ENCODE peak calls at places on chromosomes 3 and 15, in ten cellular contexts. One of them, this sample, is unnamed.
A peak's percentile ranks its signal among the peaks of the same experiment; 100 is the strongest.

GRCh38 chr3:129972301-129972700 is 2.2 kb upstream of the TRH start:
- DNase-seq in psoas muscle: no peak
- DNase-seq in fibroblast of mammary gland: no peak
- DNase-seq in RWPE1: no peak
- DNase-seq in GM12878: no peak
- DNase-seq in BJ: no peak
- DNase-seq in astrocyte of the spinal cord: no peak
- DNase-seq in neural progenitor cell: no peak
- DNase-seq in GM13977: no peak
- DNase-seq in PC-3: no peak
- DNase-seq in this sample: no peak

GRCh38 chr3:58084166-58084565 is 75.9 kb downstream of the FLNB start:
- DNase-seq in psoas muscle: no peak
- DNase-seq in fibroblast of mammary gland: no peak
- DNase-seq in RWPE1: no peak
- DNase-seq in GM12878: no peak
- DNase-seq in BJ: no peak
- DNase-seq in astrocyte of the spinal cord: no peak
- DNase-seq in neural progenitor cell: no peak
- DNase-seq in GM13977: no peak
- DNase-seq in PC-3: no peak
- DNase-seq in this sample: no peak

GRCh38 chr3:145807990-145808389 is 353.0 kb downstream of the PLOD2 start:
- DNase-seq in psoas muscle: no peak
- DNase-seq in fibroblast of mammary gland: peak; percentile 54
- DNase-seq in RWPE1: no peak
- DNase-seq in GM12878: no peak
- DNase-seq in BJ: no peak
- DNase-seq in astrocyte of the spinal cord: peak; percentile 36
- DNase-seq in neural progenitor cell: peak; percentile 29
- DNase-seq in GM13977: no peak
- DNase-seq in PC-3: peak; percentile 7
- DNase-seq in this sample: peak; percentile 4

GRCh38 chr3:71056327-71056726 is 527.2 kb downstream of the FOXP1 start:
- DNase-seq in psoas muscle: no peak
- DNase-seq in fibroblast of mammary gland: peak; percentile 86
- DNase-seq in RWPE1: peak; percentile 46
- DNase-seq in GM12878: no peak
- DNase-seq in BJ: no peak
- DNase-seq in astrocyte of the spinal cord: peak; percentile 79
- DNase-seq in neural progenitor cell: no peak
- DNase-seq in GM13977: no peak
- DNase-seq in PC-3: peak; percentile 81
- DNase-seq in this sample: no peak

GRCh38 chr3:147113293-147114045 is 292.9 kb downstream of the ZIC4 start:
- DNase-seq in psoas muscle: no peak
- DNase-seq in fibroblast of mammary gland: peak; percentile 88
- DNase-seq in RWPE1: peak; percentile 0
- DNase-seq in GM12878: no peak
- DNase-seq in BJ: peak; percentile 73
- DNase-seq in astrocyte of the spinal cord: peak; percentile 95
- DNase-seq in neural progenitor cell: no peak
- DNase-seq in GM13977: no peak
- DNase-seq in PC-3: peak; percentile 59
- DNase-seq in this sample: no peak

GRCh38 chr3:8500208-8500961 is 1.2 kb upstream of the LMCD1 start:
- DNase-seq in psoas muscle: no peak
- DNase-seq in fibroblast of mammary gland: peak; percentile 37
- DNase-seq in RWPE1: no peak
- DNase-seq in GM12878: no peak
- DNase-seq in BJ: no peak
- DNase-seq in astrocyte of the spinal cord: peak; percentile 62
- DNase-seq in neural progenitor cell: peak; percentile 78
- DNase-seq in GM13977: no peak
- DNase-seq in PC-3: peak; percentile 94
- DNase-seq in this sample: no peak

GRCh38 chr15:81268881-81269601 is 54.9 kb downstream of the STARD5 start:
- DNase-seq in psoas muscle: no peak
- DNase-seq in fibroblast of mammary gland: no peak
- DNase-seq in RWPE1: no peak
- DNase-seq in GM12878: no peak
- DNase-seq in BJ: no peak
- DNase-seq in astrocyte of the spinal cord: no peak
- DNase-seq in neural progenitor cell: no peak
- DNase-seq in GM13977: no peak
- DNase-seq in PC-3: no peak
- DNase-seq in this sample: no peak

GRCh38 chr3:87088984-87089841 is 98.3 kb upstream of the VGLL3 start:
- DNase-seq in psoas muscle: peak; percentile 63
- DNase-seq in fibroblast of mammary gland: peak; percentile 63
- DNase-seq in RWPE1: no peak
- DNase-seq in GM12878: no peak
- DNase-seq in BJ: peak; percentile 60
- DNase-seq in astrocyte of the spinal cord: peak; percentile 72
- DNase-seq in neural progenitor cell: peak; percentile 31
- DNase-seq in GM13977: peak; percentile 17
- DNase-seq in PC-3: no peak
- DNase-seq in this sample: peak; percentile 37

GRCh38 chr3:194450341-194450740 is 36.5 kb downstream of the ATP13A3 start:
- DNase-seq in psoas muscle: no peak
- DNase-seq in fibroblast of mammary gland: no peak
- DNase-seq in RWPE1: no peak
- DNase-seq in GM12878: no peak
- DNase-seq in BJ: no peak
- DNase-seq in astrocyte of the spinal cord: no peak
- DNase-seq in neural progenitor cell: no peak
- DNase-seq in GM13977: no peak
- DNase-seq in PC-3: peak; percentile 62
- DNase-seq in this sample: no peak

GRCh38 chr3:5136619-5137429 is 14.7 kb downstream of the ARL8B start:
- DNase-seq in psoas muscle: no peak
- DNase-seq in fibroblast of mammary gland: peak; percentile 43
- DNase-seq in RWPE1: peak; percentile 38
- DNase-seq in GM12878: no peak
- DNase-seq in BJ: no peak
- DNase-seq in astrocyte of the spinal cord: peak; percentile 36
- DNase-seq in neural progenitor cell: peak; percentile 30
- DNase-seq in GM13977: peak; percentile 54
- DNase-seq in PC-3: peak; percentile 35
- DNase-seq in this sample: peak; percentile 56

DNA sequence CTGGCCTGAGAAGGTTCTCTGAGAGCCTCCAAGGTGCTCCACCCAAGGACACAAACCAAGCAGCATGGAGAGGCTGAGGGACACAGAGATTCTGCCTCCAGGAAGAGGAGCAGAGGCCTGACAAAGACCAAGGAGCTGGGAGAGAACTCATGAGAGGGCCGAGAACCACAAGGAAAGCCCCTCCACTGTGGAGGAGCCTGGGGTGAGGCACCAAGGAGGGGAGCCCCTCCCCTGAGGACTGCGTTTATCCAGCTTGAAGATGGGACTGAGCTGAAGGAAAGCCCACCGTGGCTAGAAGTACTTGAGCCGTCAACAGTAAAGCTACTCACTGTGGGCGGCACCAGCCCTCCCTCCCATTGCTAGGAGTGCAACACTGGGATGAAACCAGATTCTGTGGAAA is 63.1 kb upstream of the MEF2A start:
- DNase-seq in psoas muscle: no peak
- DNase-seq in fibroblast of mammary gland: no peak
- DNase-seq in RWPE1: no peak
- DNase-seq in GM12878: no peak
- DNase-seq in BJ: no peak
- DNase-seq in astrocyte of the spinal cord: no peak
- DNase-seq in neural progenitor cell: no peak
- DNase-seq in GM13977: no peak
- DNase-seq in PC-3: no peak
- DNase-seq in this sample: no peak
- TF ChIP-seq CTCF in psoas muscle: no peak
- TF ChIP-seq CTCF in fibroblast of mammary gland: no peak
- TF ChIP-seq CTCF in RWPE1: no peak
- TF ChIP-seq CTCF in GM12878: no peak
- TF ChIP-seq CTCF in BJ: no peak
- TF ChIP-seq CTCF in astrocyte of the spinal cord: no peak
- TF ChIP-seq CTCF in neural progenitor cell: no peak
- TF ChIP-seq CTCF in GM13977: no peak
- TF ChIP-seq CTCF in PC-3: no peak
- TF ChIP-seq CTCF in this sample: no peak

DNA sequence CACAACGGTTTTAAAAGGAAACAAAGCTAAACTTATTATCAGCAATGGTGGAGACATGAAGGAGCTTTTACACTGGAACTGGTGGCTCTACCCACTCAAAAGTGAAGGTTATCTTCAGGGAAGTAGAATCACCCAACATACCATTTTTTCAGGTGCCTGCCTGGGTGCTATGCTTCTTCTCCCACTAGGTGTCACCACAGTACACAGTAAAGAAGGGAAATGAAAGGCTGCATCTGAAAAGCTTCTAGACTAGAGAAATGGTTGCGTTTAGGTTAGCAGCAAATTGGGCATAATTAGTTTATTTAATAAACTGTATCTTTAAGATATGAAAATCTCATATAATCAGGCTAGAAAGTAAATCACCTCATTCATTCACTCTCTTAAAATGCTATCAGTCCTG is 47.0 kb upstream of the SELENOK start:
- DNase-seq in psoas muscle: no peak
- DNase-seq in fibroblast of mammary gland: peak; percentile 54
- DNase-seq in RWPE1: peak; percentile 55
- DNase-seq in GM12878: no peak
- DNase-seq in BJ: no peak
- DNase-seq in astrocyte of the spinal cord: peak; percentile 41
- DNase-seq in neural progenitor cell: peak; percentile 75
- DNase-seq in GM13977: peak; percentile 61
- DNase-seq in PC-3: peak; percentile 69
- DNase-seq in this sample: peak; percentile 53
- TF ChIP-seq CTCF in psoas muscle: peak; percentile 84
- TF ChIP-seq CTCF in fibroblast of mammary gland: peak; percentile 82
- TF ChIP-seq CTCF in RWPE1: peak; percentile 76
- TF ChIP-seq CTCF in GM12878: peak; percentile 78
- TF ChIP-seq CTCF in BJ: peak; percentile 81
- TF ChIP-seq CTCF in astrocyte of the spinal cord: peak; percentile 81
- TF ChIP-seq CTCF in neural progenitor cell: peak; percentile 96
- TF ChIP-seq CTCF in GM13977: peak; percentile 87
- TF ChIP-seq CTCF in PC-3: peak; percentile 88
- TF ChIP-seq CTCF in this sample: peak; percentile 80

DNA sequence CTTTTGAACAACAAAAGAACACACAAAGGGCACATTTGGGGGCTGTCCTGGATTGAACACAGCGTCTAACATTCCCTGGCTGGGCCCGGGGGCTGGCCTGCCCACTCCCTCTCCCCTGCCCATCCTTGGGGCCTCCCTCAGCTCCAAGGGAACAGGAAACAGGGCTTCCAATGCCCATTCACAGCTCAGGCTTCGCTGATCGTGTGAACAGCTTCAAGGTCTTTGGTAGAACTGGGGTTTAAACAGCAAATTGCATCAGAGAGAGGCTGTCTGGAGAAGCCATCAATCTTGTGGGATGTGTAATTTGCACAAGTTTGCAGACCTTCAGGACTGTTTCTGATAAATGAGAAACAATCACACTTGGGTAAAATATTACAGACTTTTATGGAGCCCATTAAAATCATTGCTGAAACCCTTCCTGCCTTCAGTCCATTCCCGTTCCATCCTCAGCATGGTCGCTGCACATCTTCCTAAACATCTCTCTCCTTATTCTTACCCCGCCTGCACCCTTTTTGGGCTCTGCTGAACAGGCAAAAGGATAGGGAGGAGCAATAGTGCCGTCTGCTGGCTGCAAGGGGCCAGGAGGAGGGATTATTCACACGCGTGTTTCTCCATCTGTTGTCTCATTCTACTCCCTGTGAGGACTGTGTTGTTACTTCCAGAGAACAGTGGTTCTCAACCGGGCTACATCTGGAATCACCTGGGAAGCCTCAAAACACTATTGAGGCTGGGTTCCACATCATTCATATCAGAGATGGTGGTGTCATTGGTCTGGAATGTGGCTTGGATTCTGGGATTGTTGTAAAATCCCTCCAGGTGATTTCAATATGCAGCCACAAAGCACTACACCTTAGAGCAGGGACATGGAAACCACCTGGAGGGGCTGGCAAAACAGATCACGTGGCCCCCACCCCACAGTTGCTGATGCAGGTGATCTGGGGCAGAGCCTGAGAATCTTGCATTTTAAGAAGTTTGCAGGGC is 116.3 kb downstream of the CLSTN2 start:
- DNase-seq in psoas muscle: no peak
- DNase-seq in fibroblast of mammary gland: peak; percentile 2
- DNase-seq in RWPE1: peak; percentile 13
- DNase-seq in GM12878: no peak
- DNase-seq in BJ: no peak
- DNase-seq in astrocyte of the spinal cord: no peak
- DNase-seq in neural progenitor cell: peak; percentile 24
- DNase-seq in GM13977: no peak
- DNase-seq in PC-3: no peak
- DNase-seq in this sample: no peak
- TF ChIP-seq CTCF in psoas muscle: peak; percentile 20
- TF ChIP-seq CTCF in fibroblast of mammary gland: peak; percentile 24
- TF ChIP-seq CTCF in RWPE1: no peak
- TF ChIP-seq CTCF in GM12878: peak; percentile 24
- TF ChIP-seq CTCF in BJ: peak; percentile 4
- TF ChIP-seq CTCF in astrocyte of the spinal cord: peak; percentile 35
- TF ChIP-seq CTCF in neural progenitor cell: peak; percentile 45
- TF ChIP-seq CTCF in GM13977: peak; percentile 23
- TF ChIP-seq CTCF in PC-3: peak; percentile 27
- TF ChIP-seq CTCF in this sample: no peak

DNA sequence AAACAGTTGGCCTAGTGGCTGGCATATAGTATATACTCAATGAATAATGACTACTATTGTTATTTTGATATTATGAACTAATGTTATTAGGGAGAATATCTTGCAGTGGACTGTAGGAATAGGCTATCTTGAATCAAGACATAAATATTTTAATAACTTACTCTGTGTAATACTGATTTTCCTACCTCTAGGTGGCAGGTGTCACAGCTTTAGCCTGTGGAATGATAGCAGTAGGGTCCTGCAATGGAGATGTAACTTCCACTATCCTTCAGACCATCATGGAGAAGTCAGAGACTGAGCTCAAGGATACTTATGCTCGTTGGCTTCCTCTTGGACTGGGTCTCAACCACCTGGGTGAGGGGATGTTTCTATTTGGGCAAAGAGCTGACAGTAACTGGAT is 6.5 kb downstream of the PSMD2 start:
- DNase-seq in psoas muscle: no peak
- DNase-seq in fibroblast of mammary gland: peak; percentile 38
- DNase-seq in RWPE1: no peak
- DNase-seq in GM12878: no peak
- DNase-seq in BJ: no peak
- DNase-seq in astrocyte of the spinal cord: peak; percentile 27
- DNase-seq in neural progenitor cell: no peak
- DNase-seq in GM13977: no peak
- DNase-seq in PC-3: peak; percentile 39
- DNase-seq in this sample: no peak
- TF ChIP-seq CTCF in psoas muscle: peak; percentile 37
- TF ChIP-seq CTCF in fibroblast of mammary gland: peak; percentile 39
- TF ChIP-seq CTCF in RWPE1: no peak
- TF ChIP-seq CTCF in GM12878: peak; percentile 23
- TF ChIP-seq CTCF in BJ: peak; percentile 41
- TF ChIP-seq CTCF in astrocyte of the spinal cord: peak; percentile 43
- TF ChIP-seq CTCF in neural progenitor cell: peak; percentile 31
- TF ChIP-seq CTCF in GM13977: peak; percentile 15
- TF ChIP-seq CTCF in PC-3: peak; percentile 69
- TF ChIP-seq CTCF in this sample: no peak